ENCODE peak calls at places on chromosomes 1 and 21, in five cellular contexts. One of them, this sample, is unnamed.
A peak's percentile ranks its signal among the peaks of the same experiment; 100 is the strongest.

GRCh38 chr1:160046494-160047115 is 14.8 kb upstream of the PIGM start:
- DNase-seq in ovary: peak; percentile 31
- DNase-seq in AG04450: no peak
- DNase-seq in ecto neural progenitor cell: peak; percentile 69
- DNase-seq in activated CD4-positive, CD25-positive, alpha-beta regulatory T cell treated with anti-CD3 and anti-CD28 coated beads, Interleukin-2, amount 50 U/mL, for 72 hours: no peak
- DNase-seq in this sample: peak; percentile 68

GRCh38 chr1:61221642-61222041 is 139.3 kb downstream of the NFIA start:
- DNase-seq in activated CD4-positive, CD25-positive, alpha-beta regulatory T cell treated with anti-CD3 and anti-CD28 coated beads, Interleukin-2, amount 50 U/mL, for 72 hours: no peak
- DNase-seq in AG04450: no peak
- DNase-seq in ecto neural progenitor cell: no peak
- DNase-seq in ovary: no peak
- DNase-seq in this sample: no peak

GRCh38 chr1:47992720-47993119 is 4.5 kb downstream of the TRABD2B start:
- DNase-seq in ecto neural progenitor cell: peak; percentile 71
- DNase-seq in ovary: no peak
- DNase-seq in AG04450: no peak
- DNase-seq in activated CD4-positive, CD25-positive, alpha-beta regulatory T cell treated with anti-CD3 and anti-CD28 coated beads, Interleukin-2, amount 50 U/mL, for 72 hours: no peak
- DNase-seq in this sample: peak; percentile 31

GRCh38 chr1:215402147-215402546 is 165.0 kb upstream of the KCTD3 start:
- DNase-seq in activated CD4-positive, CD25-positive, alpha-beta regulatory T cell treated with anti-CD3 and anti-CD28 coated beads, Interleukin-2, amount 50 U/mL, for 72 hours: no peak
- DNase-seq in ecto neural progenitor cell: no peak
- DNase-seq in ovary: no peak
- DNase-seq in AG04450: no peak
- DNase-seq in this sample: no peak

GRCh38 chr1:206609229-206609991 is 2.9 kb downstream of the EIF2D start:
- DNase-seq in AG04450: no peak
- DNase-seq in ovary: no peak
- DNase-seq in activated CD4-positive, CD25-positive, alpha-beta regulatory T cell treated with anti-CD3 and anti-CD28 coated beads, Interleukin-2, amount 50 U/mL, for 72 hours: no peak
- DNase-seq in ecto neural progenitor cell: no peak
- DNase-seq in this sample: no peak

GRCh38 chr21:34967509-34968289 is 81.4 kb downstream of the RUNX1 start:
- DNase-seq in AG04450: no peak
- DNase-seq in ovary: no peak
- DNase-seq in ecto neural progenitor cell: no peak
- DNase-seq in activated CD4-positive, CD25-positive, alpha-beta regulatory T cell treated with anti-CD3 and anti-CD28 coated beads, Interleukin-2, amount 50 U/mL, for 72 hours: no peak
- DNase-seq in this sample: no peak

GRCh38 chr1:226798427-226799411 is 59.6 kb upstream of the ITPKB start:
- DNase-seq in ovary: no peak
- DNase-seq in AG04450: no peak
- DNase-seq in ecto neural progenitor cell: no peak
- DNase-seq in activated CD4-positive, CD25-positive, alpha-beta regulatory T cell treated with anti-CD3 and anti-CD28 coated beads, Interleukin-2, amount 50 U/mL, for 72 hours: peak; percentile 45
- DNase-seq in this sample: no peak

GRCh38 chr1:43554444-43554992 is 23.8 kb downstream of the PTPRF start:
- DNase-seq in ovary: no peak
- DNase-seq in ecto neural progenitor cell: no peak
- DNase-seq in AG04450: no peak
- DNase-seq in activated CD4-positive, CD25-positive, alpha-beta regulatory T cell treated with anti-CD3 and anti-CD28 coated beads, Interleukin-2, amount 50 U/mL, for 72 hours: no peak
- DNase-seq in this sample: peak; percentile 61

GRCh38 chr1:156082111-156083091 is at the start of gene MEX3A:
- DNase-seq in ecto neural progenitor cell: peak; percentile 98
- DNase-seq in activated CD4-positive, CD25-positive, alpha-beta regulatory T cell treated with anti-CD3 and anti-CD28 coated beads, Interleukin-2, amount 50 U/mL, for 72 hours: peak; percentile 52
- DNase-seq in ovary: peak; percentile 79
- DNase-seq in AG04450: no peak
- DNase-seq in this sample: peak; percentile 97

GRCh38 chr1:7942701-7943029 is 2.0 kb upstream of the TNFRSF9 start:
- DNase-seq in activated CD4-positive, CD25-positive, alpha-beta regulatory T cell treated with anti-CD3 and anti-CD28 coated beads, Interleukin-2, amount 50 U/mL, for 72 hours: no peak
- DNase-seq in ecto neural progenitor cell: no peak
- DNase-seq in ovary: no peak
- DNase-seq in AG04450: no peak
- DNase-seq in this sample: no peak

GRCh38 chr21:43681650-43682049 is 22.3 kb downstream of the RRP1B start:
- DNase-seq in ecto neural progenitor cell: no peak
- DNase-seq in AG04450: no peak
- DNase-seq in ovary: no peak
- DNase-seq in activated CD4-positive, CD25-positive, alpha-beta regulatory T cell treated with anti-CD3 and anti-CD28 coated beads, Interleukin-2, amount 50 U/mL, for 72 hours: no peak
- DNase-seq in this sample: no peak

GRCh38 chr1:28104866-28105467 is 16.6 kb upstream of the EYA3 start:
- DNase-seq in ecto neural progenitor cell: peak; percentile 71
- DNase-seq in activated CD4-positive, CD25-positive, alpha-beta regulatory T cell treated with anti-CD3 and anti-CD28 coated beads, Interleukin-2, amount 50 U/mL, for 72 hours: no peak
- DNase-seq in AG04450: no peak
- DNase-seq in ovary: no peak
- DNase-seq in this sample: peak; percentile 96

GRCh38 chr1:67465371-67465770 is 35.2 kb upstream of the SERBP1 start:
- DNase-seq in activated CD4-positive, CD25-positive, alpha-beta regulatory T cell treated with anti-CD3 and anti-CD28 coated beads, Interleukin-2, amount 50 U/mL, for 72 hours: no peak
- DNase-seq in AG04450: no peak
- DNase-seq in ovary: no peak
- DNase-seq in ecto neural progenitor cell: no peak
- DNase-seq in this sample: no peak

GRCh38 chr1:110214454-110215404 is 4.6 kb downstream of the KCNC4 start:
- DNase-seq in activated CD4-positive, CD25-positive, alpha-beta regulatory T cell treated with anti-CD3 and anti-CD28 coated beads, Interleukin-2, amount 50 U/mL, for 72 hours: no peak
- DNase-seq in ovary: no peak
- DNase-seq in AG04450: no peak
- DNase-seq in ecto neural progenitor cell: no peak
- DNase-seq in this sample: no peak